ENCODE peak calls at places on chromosomes 6 and 20, in five cellular contexts. J, N, I, O and T are unnamed samples.

GRCh38 chr20:35635652-35636051 is 20.0 kb downstream of the SPAG4 start:
- DNase-seq in O (no peak), J (no peak), N (no peak), I (peak), T (no peak)

GRCh38 chr20:17967595-17968365 is 814 bp downstream of the SNX5 start:
- DNase-seq in I (no peak), J (no peak), O (no peak), N (no peak), T (peak)

GRCh38 chr6:84462697-84463096 is 235.3 kb upstream of the CEP162 start:
- DNase-seq in J (no peak), N (no peak), O (no peak), I (no peak), T (no peak)

GRCh38 chr6:36755435-36756348 is 58.1 kb downstream of the RAB44 start:
- DNase-seq in J (peak), N (peak), I (peak), O (no peak), T (peak)

GRCh38 chr6:32968770-32969684 is 633 bp downstream of the BRD2 start:
- DNase-seq in J (no peak), O (peak), N (peak), I (peak), T (peak)

GRCh38 chr6:145756170-145756662 is 20.9 kb upstream of the EPM2A start:
- DNase-seq in I (no peak), N (peak), J (no peak), O (peak), T (peak)

GRCh38 chr6:162055365-162055764 is 672.2 kb downstream of the PRKN start:
- DNase-seq in I (no peak), O (no peak), J (no peak), N (no peak), T (no peak)

GRCh38 chr6:81859884-81860283 is 107.4 kb upstream of the TENT5A start:
- DNase-seq in J (no peak), I (no peak), O (no peak), N (no peak), T (no peak)

GRCh38 chr20:3010985-3011723 is 32.3 kb upstream of the GNRH2 start:
- DNase-seq in I (no peak), N (no peak), J (no peak), O (no peak), T (no peak)

GRCh38 chr20:13839421-13840092 is 54.7 kb downstream of the NDUFAF5 start:
- DNase-seq in I (no peak), J (no peak), N (no peak), O (no peak), T (no peak)

GRCh38 chr20:38120625-38120988 is 44.5 kb downstream of the TGM2 start:
- DNase-seq in I (no peak), J (no peak), O (no peak), N (no peak), T (no peak)

GRCh38 chr6:96626749-96627353 is 63.9 kb downstream of the FHL5 start:
- DNase-seq in J (peak), N (peak), I (peak), O (peak), T (no peak)

GRCh38 chr6:120671519-120671918 is 662.8 kb downstream of the TBC1D32 start:
- DNase-seq in N (no peak), O (no peak), J (no peak), I (peak), T (no peak)

GRCh38 chr20:62618622-62619529 is 23.4 kb upstream of the SLCO4A1 start:
- DNase-seq in I (no peak), O (no peak), J (no peak), N (no peak), T (peak)

GRCh38 chr6:38080889-38081288 is 261.4 kb downstream of the ZFAND3 start:
- DNase-seq in O (no peak), N (no peak), J (no peak), I (peak), T (no peak)

GRCh38 chr6:105838156-105838555 is 248.0 kb upstream of the PRDM1 start:
- DNase-seq in J (no peak), I (no peak), N (no peak), O (no peak), T (no peak)

GRCh38 chr6:43683708-43684455 is 3.7 kb downstream of the MRPS18A start:
- DNase-seq in O (no peak), N (no peak), I (no peak), J (no peak), T (no peak)

GRCh38 chr6:27558028-27558724 is 85.3 kb upstream of the ZNF184 start:
- DNase-seq in J (no peak), I (no peak), N (no peak), O (no peak), T (no peak)

GRCh38 chr20:5433352-5433751 is 116.6 kb upstream of the PROKR2 start:
- DNase-seq in J (no peak), N (no peak), I (no peak), O (no peak), T (no peak)

GRCh38 chr6:40550096-40550731 is 37.0 kb downstream of the LRFN2 start:
- DNase-seq in N (peak), J (no peak), I (peak), O (peak), T (peak)

GRCh38 chr6:127202676-127203075 is 64.0 kb upstream of the RNF146 start:
- DNase-seq in N (no peak), I (no peak), O (no peak), J (no peak), T (no peak)

GRCh38 chr20:17394411-17394810 is 136.8 kb downstream of the BFSP1 start:
- DNase-seq in N (no peak), J (no peak), O (no peak), I (no peak), T (no peak)

GRCh38 chr6:105484238-105485161 is 81.6 kb upstream of the PREP start:
- DNase-seq in J (no peak), I (peak), O (peak), N (peak), T (no peak)

GRCh38 chr20:34943808-34944568 is 11.6 kb downstream of the GSS start:
- DNase-seq in J (no peak), O (no peak), N (no peak), I (no peak), T (no peak)

GRCh38 chr6:36320475-36320874 is 16.2 kb downstream of the BNIP5 start:
- DNase-seq in O (no peak), I (peak), N (peak), J (no peak), T (no peak)

GRCh38 chr20:4329232-4329631 is 313.9 kb upstream of the RNF24 start:
- DNase-seq in N (no peak), O (no peak), J (no peak), I (no peak), T (no peak)

GRCh38 chr20:20734475-20734948 is 22.1 kb upstream of the RALGAPA2 start:
- DNase-seq in J (peak), O (no peak), N (no peak), I (no peak), T (peak)

GRCh38 chr6:13354331-13355042 is 26.1 kb upstream of the TBC1D7 start:
- DNase-seq in O (no peak), N (peak), J (no peak), I (no peak), T (peak)

DNA sequence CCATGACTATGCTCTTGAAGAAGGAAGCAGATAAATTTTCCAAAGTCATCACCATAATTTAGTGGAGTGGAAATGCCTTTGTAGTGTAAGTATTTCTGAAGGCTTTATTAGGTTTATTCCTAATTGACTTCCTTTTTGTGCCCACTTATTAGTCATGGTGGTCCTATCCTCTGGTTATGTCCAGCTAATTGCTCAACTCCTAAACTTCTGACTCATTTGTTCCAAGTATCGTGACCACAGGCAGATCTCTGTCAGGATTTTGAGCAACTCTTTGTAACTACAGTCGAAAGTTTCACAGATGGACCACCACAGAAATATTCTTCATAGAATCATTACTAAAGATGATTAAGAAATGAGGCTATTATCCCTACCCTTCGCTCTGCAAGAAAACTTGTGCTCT is 315.6 kb upstream of the PTCHD4 start:
- DNase-seq in J (no peak), N (no peak), O (no peak), I (no peak), T (peak)
- TF ChIP-seq REST in J (no peak), N (no peak), O (no peak), I (no peak), T (no peak)

DNA sequence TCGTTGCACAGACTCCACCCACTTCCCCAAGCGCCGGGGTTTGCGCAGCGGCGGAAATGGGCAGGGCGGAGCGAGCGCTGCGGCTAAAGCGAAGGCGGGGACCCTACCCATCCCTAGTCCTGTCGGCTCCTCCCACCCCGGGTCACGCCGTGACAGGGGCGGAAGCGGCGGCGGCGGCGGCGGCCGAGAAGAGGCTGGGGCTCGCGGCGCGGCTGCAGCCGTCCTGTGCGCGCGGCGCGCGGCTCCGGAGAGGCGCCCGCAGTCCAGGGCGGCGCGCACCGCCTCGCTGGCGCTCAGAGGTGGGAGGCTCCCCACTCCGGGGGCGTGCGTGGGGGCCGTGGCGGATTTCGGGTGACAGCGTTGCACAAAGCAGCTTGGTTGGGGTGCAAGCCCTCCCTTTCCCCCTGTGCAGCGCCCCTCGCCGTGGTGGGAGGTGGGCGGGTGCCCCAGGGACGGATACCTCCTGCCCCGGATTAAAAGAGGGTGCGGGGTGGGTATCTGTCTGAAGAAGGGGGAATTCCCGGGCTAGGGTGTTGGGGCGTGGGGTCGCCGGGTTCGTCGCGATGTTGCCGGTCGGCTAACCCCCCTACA is at the start of gene KDM1B:
- DNase-seq in O (peak), I (peak), J (peak), N (peak), T (peak)
- H3K27ac ChIP-seq in O (peak), I (peak), J (peak), N (peak), T (peak)

GRCh38 chr20:58691773-58692578 is 624 bp upstream of the NPEPL1 start:
- DNase-seq in I (no peak), O (no peak), N (no peak), J (no peak), T (peak)
- TF ChIP-seq GABPA in I (no peak), O (no peak), N (no peak), J (no peak), T (no peak)

DNA sequence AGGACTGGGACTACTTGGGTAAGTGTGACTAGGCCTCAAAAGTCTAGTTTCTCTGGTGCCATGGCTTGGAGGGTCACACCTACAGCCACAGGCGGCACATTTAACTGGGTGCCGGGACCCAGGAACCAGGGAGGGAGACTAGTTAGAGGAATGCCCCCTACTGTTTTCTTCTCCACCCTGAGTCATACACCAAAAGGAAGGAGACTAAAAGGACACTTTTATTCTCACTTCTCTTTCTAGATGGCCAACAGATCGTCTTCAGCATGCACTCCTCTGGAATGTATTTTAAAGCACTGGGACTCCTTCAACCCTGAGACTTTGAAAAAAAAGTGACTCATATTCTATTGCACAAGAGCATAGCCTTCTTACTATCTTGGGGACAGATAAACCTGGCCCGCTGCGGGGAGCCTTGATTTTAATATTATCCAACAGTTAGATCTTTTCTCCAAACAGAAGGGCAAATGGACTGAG is 33.4 kb downstream of the PLN start:
- DNase-seq in J (no peak), N (peak), O (no peak), I (no peak), T (peak)
- TF ChIP-seq REST in J (no peak), N (no peak), O (no peak), I (no peak), T (no peak)

DNA sequence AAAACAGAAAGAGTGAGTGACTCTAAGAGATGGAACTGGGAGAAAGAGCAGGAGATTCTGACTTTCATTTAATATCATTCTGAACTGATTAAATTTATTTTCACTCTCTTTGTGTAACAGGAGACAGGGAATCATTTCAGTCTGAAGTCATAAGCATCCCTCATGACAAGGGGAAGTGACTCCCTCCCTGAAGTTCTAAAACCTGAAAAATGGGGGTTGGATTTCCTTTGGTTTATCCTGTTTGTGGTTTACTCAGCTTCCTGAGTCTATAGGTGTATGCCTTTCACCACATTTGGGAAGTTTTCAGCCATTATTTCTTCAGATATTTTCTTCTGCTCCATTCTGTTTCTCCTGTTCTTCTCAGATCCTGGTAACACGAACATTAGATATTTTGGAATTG is 3.4 kb upstream of the FKBP1A start:
- DNase-seq in I (no peak), J (no peak), O (no peak), N (no peak), T (no peak)
- H3K27ac ChIP-seq in I (no peak), J (no peak), O (peak), N (no peak), T (no peak)

GRCh38 chr6:24506814-24507520 is 12.2 kb downstream of the ALDH5A1 start:
- DNase-seq in J (no peak), O (no peak), I (no peak), N (no peak), T (no peak)
- TF ChIP-seq GABPA in J (no peak), O (no peak), I (no peak), N (no peak), T (no peak)

GRCh38 chr20:63737940-63738686 is 1.5 kb upstream of the SLC2A4RG start:
- DNase-seq in J (no peak), N (no peak), I (peak), O (no peak), T (no peak)

GRCh38 chr20:63738687-63739128 is 868 bp upstream of the SLC2A4RG start:
- DNase-seq in J (no peak), O (peak), N (peak), I (peak), T (no peak)

GRCh38 chr20:63737690-63737939 is 1.2 kb downstream of the LIME1 start:
- DNase-seq in N (no peak), I (peak), J (no peak), O (peak), T (no peak)

GRCh38 chr20:63735859-63736718 is at the start of gene LIME1:
- DNase-seq in N (no peak), J (no peak), O (peak), I (no peak), T (no peak)

DNA sequence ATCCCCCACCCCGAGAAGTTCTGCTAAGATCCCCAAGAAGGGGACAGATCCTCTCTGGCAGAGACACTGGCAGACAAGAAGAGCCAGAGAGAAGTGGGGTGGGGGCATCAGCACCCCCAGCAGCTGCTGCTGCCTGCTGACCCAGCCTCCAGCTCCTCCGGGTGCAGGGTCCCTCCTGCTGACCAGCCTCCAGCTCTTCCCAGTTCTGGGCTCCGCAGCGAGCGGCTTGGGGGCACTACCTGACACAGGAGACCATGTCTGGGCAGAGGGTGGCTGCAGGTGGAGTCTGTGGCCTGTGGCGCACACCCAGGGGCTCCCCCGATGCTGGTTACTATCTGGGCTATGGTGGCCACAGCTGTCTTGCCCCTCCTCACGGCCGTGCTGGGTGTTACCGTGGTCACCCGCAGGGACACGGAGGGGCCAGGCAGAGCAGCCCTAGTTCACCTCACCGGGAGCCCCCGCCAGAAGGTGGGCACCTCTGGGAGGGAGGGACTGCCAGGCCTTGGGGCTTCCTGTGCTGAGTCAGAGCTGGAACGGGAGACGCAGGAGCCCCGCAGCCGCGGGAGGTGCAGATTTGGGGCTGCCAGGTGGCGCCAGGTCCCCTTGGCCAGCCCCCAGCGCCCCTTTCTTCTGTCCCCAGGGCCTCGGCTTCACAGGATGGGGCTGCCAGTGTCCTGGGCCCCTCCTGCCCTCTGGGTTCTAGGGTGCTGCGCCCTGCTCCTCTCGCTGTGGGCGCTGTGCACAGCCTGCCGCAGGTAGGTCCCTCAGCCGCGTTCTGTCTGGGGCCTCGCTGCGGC is 627 bp downstream of the LIME1 start:
- DNase-seq in O (peak), I (no peak), J (no peak), N (no peak), T (no peak)
- TF ChIP-seq REST in O (no peak), I (no peak), J (no peak), N (no peak), T (no peak)

DNA sequence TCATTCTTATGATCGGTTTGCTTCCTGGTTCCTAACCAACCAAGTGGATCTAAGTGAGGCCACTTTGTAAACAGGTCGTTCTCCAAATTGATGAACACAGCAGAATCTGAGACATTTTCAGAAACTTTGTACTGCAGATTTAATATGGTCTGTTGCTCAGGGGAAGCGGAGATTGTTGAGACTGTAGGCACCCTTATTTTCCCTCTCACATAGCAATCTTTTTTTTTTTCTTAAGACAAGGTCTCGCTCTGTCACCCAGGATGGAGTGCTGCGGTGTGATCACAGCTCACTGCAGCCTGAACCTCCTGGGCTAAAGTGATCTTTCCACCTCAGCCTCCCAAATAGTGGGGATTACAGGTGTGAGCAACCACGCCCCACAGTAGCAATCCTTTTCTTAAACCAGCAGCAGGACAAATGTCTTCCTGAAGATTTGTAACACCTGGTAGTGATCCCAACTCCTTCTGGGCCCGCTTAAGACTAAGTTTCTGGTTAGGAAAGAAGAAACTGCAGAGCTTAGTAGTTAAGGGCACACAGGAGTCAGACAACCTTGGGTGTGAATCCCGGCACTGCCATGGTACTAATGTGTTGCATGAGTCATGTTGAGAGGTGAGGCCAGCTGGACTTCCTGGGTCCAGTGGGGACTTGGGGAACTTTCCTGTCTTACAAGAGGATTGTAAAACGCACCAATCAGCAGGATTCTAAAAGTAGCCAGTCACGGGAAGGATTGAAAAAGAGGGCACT is 48.4 kb upstream of the EZR start:
- DNase-seq in N (no peak), O (no peak), I (no peak), J (no peak), T (no peak)
- H3K27ac ChIP-seq in N (no peak), O (no peak), I (no peak), J (peak), T (no peak)